ENCODE peak calls at places on chromosome 21, in four cellular contexts. One of them, this sample, is unnamed.

GRCh38 chr21:42106425-42106824 is 35.3 kb downstream of the UMODL1 start:
- DNase-seq in nephron progenitor cell: no peak
- DNase-seq in HFFc6: no peak
- DNase-seq in mesenteric fat pad: no peak
- DNase-seq in this sample: no peak

GRCh38 chr21:45552696-45553391 is 10.6 kb upstream of the SLC19A1 start:
- DNase-seq in nephron progenitor cell: no peak
- DNase-seq in mesenteric fat pad: peak
- DNase-seq in HFFc6: no peak
- DNase-seq in this sample: no peak

GRCh38 chr21:34200288-34200905 is 127.0 kb downstream of the MRPS6 start:
- DNase-seq in nephron progenitor cell: no peak
- DNase-seq in HFFc6: no peak
- DNase-seq in mesenteric fat pad: no peak
- DNase-seq in this sample: no peak

GRCh38 chr21:41576010-41576615 is 68.2 kb upstream of the TMPRSS2 start:
- DNase-seq in HFFc6: no peak
- DNase-seq in mesenteric fat pad: no peak
- DNase-seq in nephron progenitor cell: no peak
- DNase-seq in this sample: no peak

GRCh38 chr21:41064951-41065350 is 103.0 kb upstream of the BACE2 start:
- DNase-seq in HFFc6: no peak
- DNase-seq in nephron progenitor cell: no peak
- DNase-seq in mesenteric fat pad: no peak
- DNase-seq in this sample: no peak

GRCh38 chr21:44947930-44948331 is 8.1 kb downstream of the SLX9 start:
- DNase-seq in HFFc6: no peak
- DNase-seq in mesenteric fat pad: no peak
- DNase-seq in nephron progenitor cell: no peak
- DNase-seq in this sample: no peak

GRCh38 chr21:45029298-45029967 is 44.9 kb upstream of the ADARB1 start:
- DNase-seq in HFFc6: no peak
- DNase-seq in mesenteric fat pad: peak
- DNase-seq in nephron progenitor cell: peak
- DNase-seq in this sample: no peak

GRCh38 chr21:41626038-41626437 is 118.1 kb upstream of the TMPRSS2 start:
- DNase-seq in HFFc6: no peak
- DNase-seq in nephron progenitor cell: no peak
- DNase-seq in mesenteric fat pad: no peak
- DNase-seq in this sample: no peak

GRCh38 chr21:32135401-32136363 is 143.2 kb downstream of the MIS18A start:
- DNase-seq in mesenteric fat pad: no peak
- DNase-seq in nephron progenitor cell: no peak
- DNase-seq in HFFc6: no peak
- DNase-seq in this sample: no peak

GRCh38 chr21:26100573-26100972 is 70.0 kb downstream of the APP start:
- DNase-seq in HFFc6: no peak
- DNase-seq in mesenteric fat pad: no peak
- DNase-seq in nephron progenitor cell: no peak
- DNase-seq in this sample: no peak

GRCh38 chr21:15874610-15875009 is 144.8 kb downstream of the USP25 start:
- DNase-seq in HFFc6: no peak
- DNase-seq in nephron progenitor cell: no peak
- DNase-seq in mesenteric fat pad: no peak
- DNase-seq in this sample: no peak

This sample was measured in lung.